ENCODE peak calls at places on chromosomes 11 and 22, in six cellular contexts. U is Panc1, V is Peyer's patch, E is dorsolateral prefrontal cortex, R is gastrocnemius medialis, Z is body of pancreas. A is an unnamed sample.

GRCh38 chr11:105935791-105936190 is 86.2 kb downstream of the MSANTD4 start:
- DNase-seq in U (no peak), V (no peak), E (no peak), R (no peak), Z (no peak), A (no peak)

GRCh38 chr22:27796829-27797792 is 4.4 kb downstream of the MN1 start:
- DNase-seq in U (no peak), V (no peak), E (no peak), R (peak; percentile 58), Z (no peak), A (no peak)

GRCh38 chr22:33401291-33401690 is 343.1 kb upstream of the SYN3 start:
- DNase-seq in U (no peak), V (no peak), E (no peak), R (no peak), Z (no peak), A (no peak)

GRCh38 chr22:20156611-20157415 is 6.0 kb upstream of the CCDC188 start:
- DNase-seq in U (peak; percentile 64), V (peak; percentile 89), E (peak; percentile 94), R (peak; percentile 75), Z (peak; percentile 83), A (peak; percentile 79)

GRCh38 chr11:6633422-6634408 is 14.5 kb upstream of the TPP1 start:
- DNase-seq in U (no peak), V (no peak), E (no peak), R (no peak), Z (no peak), A (peak; percentile 68)

GRCh38 chr11:134565343-134565891 is 153.4 kb upstream of the B3GAT1 start:
- DNase-seq in U (no peak), V (no peak), E (no peak), R (no peak), Z (no peak), A (no peak)

GRCh38 chr22:20115691-20116375 is at the start of gene RANBP1:
- DNase-seq in U (no peak), V (no peak), E (no peak), R (no peak), Z (no peak), A (no peak)

GRCh38 chr11:34487430-34487829 is 26.2 kb downstream of the ELF5 start:
- DNase-seq in U (no peak), V (no peak), E (no peak), R (no peak), Z (no peak), A (no peak)

GRCh38 chr11:59556883-59557205 is 45.5 kb downstream of the OR4D9 start:
- DNase-seq in U (no peak), V (no peak), E (no peak), R (no peak), Z (no peak), A (no peak)

GRCh38 chr22:27867114-27867957 is 51.7 kb downstream of the PITPNB start:
- DNase-seq in U (no peak), V (no peak), E (no peak), R (no peak), Z (no peak), A (no peak)

GRCh38 chr22:20565079-20565734 is 57.8 kb downstream of the MED15 start:
- DNase-seq in U (no peak), V (no peak), E (no peak), R (peak; percentile 2), Z (no peak), A (no peak)

GRCh38 chr22:20141186-20142077 is 9.4 kb downstream of the CCDC188 start:
- DNase-seq in U (no peak), V (no peak), E (no peak), R (no peak), Z (no peak), A (no peak)

GRCh38 chr22:49366437-49366836 is 461.2 kb downstream of the BRD1 start:
- DNase-seq in U (no peak), V (no peak), E (peak; percentile 8), R (no peak), Z (no peak), A (no peak)

GRCh38 chr11:112771847-112772246 is 189.4 kb upstream of the NCAM1 start:
- DNase-seq in U (no peak), V (no peak), E (no peak), R (no peak), Z (no peak), A (no peak)

GRCh38 chr11:119236891-119237290 is 30.8 kb downstream of the CBL start:
- DNase-seq in U (no peak), V (no peak), E (no peak), R (no peak), Z (no peak), A (no peak)

GRCh38 chr11:134639586-134640330 is 227.7 kb upstream of the B3GAT1 start:
- DNase-seq in U (no peak), V (peak; percentile 79), E (no peak), R (no peak), Z (no peak), A (no peak)

GRCh38 chr11:44179173-44179572 is 83.7 kb downstream of the EXT2 start:
- DNase-seq in U (no peak), V (no peak), E (no peak), R (no peak), Z (no peak), A (no peak)

GRCh38 chr11:58905716-58906547 is 33.4 kb upstream of the GLYATL1 start:
- DNase-seq in U (no peak), V (peak; percentile 64), E (peak; percentile 80), R (peak; percentile 42), Z (peak; percentile 52), A (peak; percentile 81)

GRCh38 chr22:41994506-41994905 is 4.1 kb upstream of the WBP2NL start:
- DNase-seq in U (no peak), V (no peak), E (peak; percentile 2), R (no peak), Z (no peak), A (no peak)

GRCh38 chr11:67627788-67628624 is 1.7 kb downstream of the NUDT8 start:
- DNase-seq in U (no peak), V (peak; percentile 48), E (no peak), R (no peak), Z (no peak), A (no peak)

GRCh38 chr11:10844816-10845215 is 13.0 kb downstream of the ZBED5 start:
- DNase-seq in U (no peak), V (no peak), E (no peak), R (no peak), Z (no peak), A (no peak)

GRCh38 chr11:28343304-28344233 is 235.4 kb downstream of the METTL15 start:
- DNase-seq in U (no peak), V (no peak), E (no peak), R (no peak), Z (no peak), A (no peak)

GRCh38 chr11:113014731-113015455 is 53.7 kb downstream of the NCAM1 start:
- DNase-seq in U (no peak), V (no peak), E (peak; percentile 73), R (peak; percentile 58), Z (peak; percentile 28), A (peak; percentile 86)

GRCh38 chr22:40040927-40041326 is 46.2 kb downstream of the FAM83F start:
- DNase-seq in U (no peak), V (no peak), E (peak; percentile 65), R (peak; percentile 43), Z (peak; percentile 49), A (peak; percentile 45)

GRCh38 chr11:5663511-5663910 is 21.4 kb downstream of the TRIM5 start:
- DNase-seq in U (no peak), V (no peak), E (no peak), R (no peak), Z (no peak), A (no peak)

GRCh38 chr22:27531782-27532530 is 269.6 kb downstream of the MN1 start:
- DNase-seq in U (no peak), V (no peak), E (no peak), R (no peak), Z (no peak), A (no peak)

DNA sequence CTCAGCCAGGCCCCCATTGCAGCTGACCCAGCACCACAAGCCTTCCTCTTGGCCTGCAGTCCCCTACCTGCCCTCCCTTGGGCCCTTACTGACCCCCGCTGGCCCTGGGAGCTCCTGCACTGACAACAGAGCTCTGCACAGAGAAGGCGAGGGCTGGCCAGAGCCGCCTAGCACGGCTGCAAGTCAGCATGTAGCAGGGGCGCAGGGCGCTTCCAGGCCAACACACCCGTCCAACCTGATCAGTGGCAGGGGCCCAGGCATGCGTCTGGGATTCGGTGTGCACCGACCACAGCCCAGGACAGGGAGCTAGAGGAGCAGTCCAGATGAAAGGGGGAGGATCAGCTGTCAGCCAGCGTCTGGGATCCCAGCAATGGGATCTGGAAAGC is 7.6 kb downstream of the WNT7B start:
- DNase-seq in U (no peak), V (no peak), E (no peak), R (no peak), Z (no peak), A (no peak)
- TF ChIP-seq CTCF in U (peak; percentile 22), V (no peak), E (no peak), R (no peak), Z (no peak), A (no peak)

DNA sequence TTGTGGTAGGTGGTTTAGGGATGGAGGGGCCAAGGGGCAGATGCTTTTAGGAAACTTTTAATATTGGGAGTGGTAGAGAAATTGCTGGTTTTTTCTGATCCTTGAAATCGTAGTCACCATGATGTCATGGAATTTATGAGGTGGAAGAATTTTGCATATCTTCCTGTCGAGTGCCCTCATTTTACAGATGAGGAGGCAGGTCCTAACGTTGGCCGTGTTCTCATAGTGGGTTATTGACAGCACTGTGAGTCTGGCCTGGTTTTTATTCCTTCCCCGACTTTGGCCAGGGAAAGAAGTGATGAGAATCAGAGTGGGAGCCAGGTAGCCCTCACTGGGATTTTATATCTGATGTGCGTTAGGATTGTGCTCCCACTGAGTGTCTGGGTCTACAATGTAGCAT is 8.8 kb upstream of the PACS1 start:
- DNase-seq in U (no peak), V (no peak), E (no peak), R (no peak), Z (no peak), A (no peak)
- H3K27ac ChIP-seq in U (no peak overlapping the region), V (no peak overlapping the region), E (no peak overlapping the region), R (no peak overlapping the region), Z (no peak overlapping the region), A (no peak overlapping the region)

DNA sequence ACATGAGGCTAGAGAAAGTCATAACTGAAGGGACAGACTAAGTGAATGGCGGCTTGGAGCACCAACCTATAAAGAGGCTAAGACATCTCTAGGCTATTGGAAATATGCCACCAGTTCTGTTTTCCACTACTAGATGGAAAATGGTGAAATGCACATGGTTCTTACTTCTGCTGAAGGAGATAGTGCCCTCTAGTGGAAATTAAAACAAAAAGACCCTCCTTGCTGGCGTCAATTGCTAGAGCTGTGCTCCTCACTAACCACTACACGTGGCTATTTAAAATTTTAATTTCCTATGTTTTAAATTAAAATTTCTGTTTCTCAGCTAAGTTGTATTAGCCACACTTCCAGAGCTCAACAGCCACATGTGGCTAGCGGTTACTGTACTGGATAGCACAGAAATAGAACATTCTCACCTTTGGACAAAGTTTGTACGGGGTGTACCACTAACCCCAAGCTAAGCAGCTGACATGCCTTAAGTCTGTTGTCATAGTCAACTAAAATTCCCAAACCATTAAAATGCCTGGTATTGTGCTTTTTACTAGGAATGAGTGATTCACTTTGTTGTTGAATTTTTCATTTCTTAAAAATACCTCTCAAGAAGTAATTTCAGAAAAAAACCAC is 34.1 kb upstream of the CALCA start:
- DNase-seq in U (peak; percentile 30), V (no peak), E (no peak), R (no peak), Z (no peak), A (no peak)
- TF ChIP-seq CTCF in U (peak; percentile 74), V (no peak), E (no peak), R (no peak), Z (peak; percentile 20), A (peak; percentile 30)

DNA sequence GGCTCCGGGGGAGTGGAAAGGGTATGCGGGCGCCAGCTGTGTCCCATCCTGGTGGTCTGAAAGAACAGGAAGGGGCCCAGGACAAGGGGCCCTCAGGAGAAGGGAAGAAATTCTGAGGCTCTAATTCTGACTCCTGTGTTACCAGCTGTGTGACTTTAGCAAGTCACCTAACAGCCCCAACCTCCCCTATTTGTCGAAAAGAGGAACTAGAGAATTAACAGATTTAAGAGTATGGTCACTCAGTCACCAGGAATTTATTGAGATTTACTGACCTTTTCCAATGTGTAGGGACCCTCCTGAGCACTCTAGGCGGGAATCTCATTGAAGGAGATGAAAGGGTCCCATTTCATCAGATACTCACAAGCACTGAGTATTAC is 14.6 kb downstream of the RPS6KA4 start:
- DNase-seq in U (no peak), V (no peak), E (no peak), R (no peak), Z (no peak), A (no peak)
- H3K27ac ChIP-seq in U (no peak overlapping the region), V (no peak overlapping the region), E (no peak overlapping the region), R (no peak overlapping the region), Z (no peak overlapping the region), A (no peak overlapping the region)

A was measured in heart left ventricle.